ENCODE peak calls at places on chromosomes 12 and 14, in six cellular contexts. G is endothelial cell of umbilical vein, U is transverse colon, T is HCT116, I is A549, D is tibial nerve. H is an unnamed sample.

GRCh38 chr12:19689226-19689625 is 249.9 kb downstream of the AEBP2 start:
- DNase-seq in G (no peak), I (no peak), D (no peak), T (no peak), U (no peak), H (no peak)

GRCh38 chr14:59482471-59483331 is 1.5 kb downstream of the L3HYPDH start:
- DNase-seq in D (peak; percentile 32), U (peak; percentile 20), I (peak; percentile 56), G (peak; percentile 73), T (peak; percentile 60), H (no peak)

GRCh38 chr14:55556929-55557623 is 22.9 kb upstream of the KTN1 start:
- DNase-seq in I (no peak), G (peak; percentile 94), D (no peak), T (peak; percentile 38), U (peak; percentile 67), H (peak; percentile 89)

GRCh38 chr12:1515428-1515827 is 79.0 kb downstream of the FBXL14 start:
- DNase-seq in U (no peak), I (no peak), G (no peak), D (no peak), T (no peak), H (no peak)

GRCh38 chr12:19288603-19289244 is 150.6 kb upstream of the AEBP2 start:
- DNase-seq in U (no peak), D (no peak), T (peak; percentile 22), G (peak; percentile 58), I (peak; percentile 38), H (no peak)

GRCh38 chr12:105225505-105225904 is 10.5 kb downstream of the APPL2 start:
- DNase-seq in U (no peak), D (no peak), G (no peak), T (no peak), I (no peak), H (no peak)

GRCh38 chr12:51635371-51635770 is 44.3 kb downstream of the SCN8A start:
- DNase-seq in D (no peak), U (no peak), G (no peak), I (no peak), T (no peak), H (no peak)

GRCh38 chr12:96448287-96448686 is 41.1 kb upstream of the CFAP54 start:
- DNase-seq in T (no peak), U (no peak), G (peak; percentile 89), D (no peak), I (no peak), H (no peak)

GRCh38 chr12:100717733-100718067 is 76.9 kb upstream of the ANO4 start:
- DNase-seq in G (no peak), D (no peak), I (no peak), U (no peak), T (no peak), H (no peak)

GRCh38 chr14:32074887-32075572 is 2.1 kb upstream of the ARHGAP5 start:
- DNase-seq in I (no peak), T (no peak), D (no peak), G (no peak), U (no peak), H (no peak)

GRCh38 chr12:11780521-11781101 is 131.1 kb downstream of the ETV6 start:
- DNase-seq in G (no peak), T (no peak), I (no peak), D (no peak), U (no peak), H (no peak)

GRCh38 chr12:94245984-94246383 is 97.6 kb downstream of the PLXNC1 start:
- DNase-seq in U (no peak), G (no peak), T (no peak), D (no peak), I (no peak), H (no peak)

GRCh38 chr14:96945721-96946120 is 148.5 kb downstream of the VRK1 start:
- DNase-seq in U (no peak), G (no peak), T (no peak), D (no peak), I (no peak), H (no peak)

GRCh38 chr14:85250369-85250768 is 279.6 kb upstream of the FLRT2 start:
- DNase-seq in G (peak; percentile 78), U (no peak), T (no peak), D (no peak), I (no peak), H (no peak)

GRCh38 chr14:101101456-101102056 is 198.0 kb upstream of the RTL1 start:
- DNase-seq in D (no peak), I (no peak), U (no peak), T (no peak), G (no peak), H (no peak)

GRCh38 chr12:2170376-2170775 is 117.6 kb downstream of the CACNA1C start:
- DNase-seq in D (no peak), G (no peak), I (no peak), U (no peak), T (no peak), H (no peak)

GRCh38 chr12:8011331-8011730 is 21.2 kb upstream of the FOXJ2 start:
- DNase-seq in D (no peak), G (peak; percentile 76), U (no peak), I (no peak), T (no peak), H (no peak)

GRCh38 chr14:99117671-99118045 is 154.3 kb downstream of the BCL11B start:
- DNase-seq in T (no peak), G (no peak), U (no peak), I (no peak), D (no peak), H (no peak)

GRCh38 chr12:53695148-53696138 is 19.6 kb upstream of the ATP5MC2 start:
- DNase-seq in G (peak; percentile 55), U (peak; percentile 17), T (peak; percentile 36), I (peak; percentile 55), D (no peak), H (peak; percentile 46)

GRCh38 chr12:21354641-21355040 is 18.1 kb upstream of the IAPP start:
- DNase-seq in G (no peak), I (no peak), D (no peak), T (no peak), U (no peak), H (no peak)

GRCh38 chr12:88471641-88472040 is 108.6 kb downstream of the KITLG start:
- DNase-seq in T (peak; percentile 45), U (no peak), G (no peak), D (no peak), I (no peak), H (no peak)

GRCh38 chr12:57164966-57165365 is 17.5 kb upstream of the LRP1-AS start:
- DNase-seq in U (no peak), T (no peak), D (no peak), G (no peak), I (no peak), H (no peak)

GRCh38 chr12:85975716-85976115 is 101.6 kb downstream of the NTS start:
- DNase-seq in U (no peak), T (no peak), D (no peak), I (no peak), G (peak; percentile 66), H (no peak)

GRCh38 chr14:81801921-81802320 is 268.3 kb upstream of the SEL1L start:
- DNase-seq in I (no peak), G (no peak), U (no peak), T (no peak), D (no peak), H (no peak)

GRCh38 chr14:96459851-96460250 is 42.3 kb upstream of the PAPOLA start:
- DNase-seq in G (no peak), U (no peak), D (no peak), I (no peak), T (no peak), H (no peak)

GRCh38 chr14:93964281-93964680 is 12.1 kb downstream of the ASB2 start:
- DNase-seq in T (no peak), U (no peak), D (no peak), I (no peak), G (no peak), H (no peak)

GRCh38 chr14:35202195-35202594 is 79.8 kb downstream of the PRORP start:
- DNase-seq in I (no peak), G (no peak), D (no peak), T (no peak), U (no peak), H (no peak)

GRCh38 chr14:35197015-35197414 is 74.7 kb downstream of the PRORP start:
- DNase-seq in U (no peak), G (peak; percentile 31), T (peak; percentile 62), D (no peak), I (no peak), H (no peak)

GRCh38 chr14:35196571-35196970 is 74.2 kb downstream of the PRORP start:
- DNase-seq in U (no peak), T (no peak), G (peak; percentile 6), I (no peak), D (no peak), H (no peak)

GRCh38 chr14:35205737-35206136 is 83.4 kb downstream of the PRORP start:
- DNase-seq in D (no peak), G (no peak), T (no peak), I (no peak), U (no peak), H (no peak)

GRCh38 chr14:35201066-35201465 is 78.7 kb downstream of the PRORP start:
- DNase-seq in G (no peak), D (no peak), U (no peak), T (no peak), I (no peak), H (no peak)
- H3K27ac ChIP-seq in G (no peak overlapping the region), D (no peak overlapping the region), U (no peak overlapping the region), T (no peak overlapping the region), I (no peak overlapping the region), H (no peak overlapping the region)

GRCh38 chr12:47377414-47378221 is 297.9 kb upstream of the AMIGO2 start:
- DNase-seq in T (no peak), D (peak; percentile 61), I (peak; percentile 90), G (peak; percentile 97), U (peak; percentile 86), H (peak; percentile 72)
- TF ChIP-seq POLR2A in T (no peak), D (no peak), I (no peak), G (no peak), U (no peak), H (no peak)

GRCh38 chr14:23248601-23249000 is 10.9 kb downstream of the RNF212B start:
- DNase-seq in I (no peak), G (no peak), U (no peak), T (no peak), D (no peak), H (no peak)

GRCh38 chr14:23249810-23250209 is 12.1 kb downstream of the RNF212B start:
- DNase-seq in U (no peak), I (no peak), T (no peak), G (no peak), D (no peak), H (no peak)

GRCh38 chr14:23252006-23252405 is 14.3 kb downstream of the RNF212B start:
- DNase-seq in G (no peak), I (no peak), T (no peak), D (no peak), U (no peak), H (no peak)

GRCh38 chr14:23252420-23253333 is 14.9 kb downstream of the RNF212B start:
- DNase-seq in G (no peak), D (no peak), U (no peak), T (no peak), I (no peak), H (no peak)
- H3K27ac ChIP-seq in G (no peak overlapping the region), D (no peak overlapping the region), U (no peak overlapping the region), T (no peak overlapping the region), I (no peak overlapping the region), H (no peak overlapping the region)

DNA sequence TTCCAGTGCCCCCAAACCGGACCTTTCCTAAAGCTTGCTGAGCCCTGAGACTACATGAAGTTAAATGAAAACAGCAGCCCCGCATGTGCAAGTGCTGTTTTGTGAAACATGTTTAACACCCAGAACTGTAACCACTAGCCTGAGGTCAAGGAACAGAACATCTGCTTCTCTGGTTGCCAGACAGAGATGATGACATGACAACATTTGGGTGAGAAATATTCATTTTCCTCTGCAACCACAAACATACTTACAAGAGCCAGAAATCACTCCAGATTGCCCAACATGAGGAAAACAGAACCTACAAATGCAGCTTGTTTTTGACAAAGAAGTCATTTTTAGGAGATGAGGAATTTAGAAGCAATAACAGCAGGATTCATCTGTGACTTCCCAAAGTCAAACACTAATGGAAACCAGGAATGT is 110.4 kb downstream of the BCAT1 start:
- DNase-seq in D (peak; percentile 84), I (no peak), G (no peak), T (no peak), U (peak; percentile 37), H (no peak)
- TF ChIP-seq POLR2A in D (no peak), I (no peak), G (no peak), T (no peak), U (no peak), H (no peak)

H was measured in stomach.